ENCODE peak calls at places on chromosomes 11 and 22, in ten cellular contexts. One of them, this sample, is unnamed.
A peak's percentile ranks its signal among the peaks of the same experiment; 100 is the strongest.

GRCh38 chr11:67239795-67240574 is 26.3 kb upstream of the GRK2 start:
- DNase-seq in right atrium auricular region: peak; percentile 97
- DNase-seq in fibroblast of mammary gland: peak; percentile 97
- DNase-seq in neural crest cell: peak; percentile 87
- DNase-seq in A549: peak; percentile 97
- DNase-seq in cardiac fibroblast: peak; percentile 99
- DNase-seq in nephron progenitor cell: peak; percentile 93
- DNase-seq in cardiac muscle cell: peak; percentile 99
- DNase-seq in IMR-90: peak; percentile 99
- DNase-seq in lower lobe of right lung: peak; percentile 98
- DNase-seq in this sample: peak; percentile 97

GRCh38 chr11:117414724-117415123 is 87.1 kb downstream of the CEP164 start:
- DNase-seq in right atrium auricular region: no peak
- DNase-seq in fibroblast of mammary gland: no peak
- DNase-seq in neural crest cell: no peak
- DNase-seq in A549: no peak
- DNase-seq in cardiac fibroblast: no peak
- DNase-seq in nephron progenitor cell: no peak
- DNase-seq in cardiac muscle cell: no peak
- DNase-seq in IMR-90: no peak
- DNase-seq in lower lobe of right lung: no peak
- DNase-seq in this sample: no peak

GRCh38 chr11:123063396-123064267 is 1.7 kb upstream of the HSPA8 start:
- DNase-seq in right atrium auricular region: peak; percentile 73
- DNase-seq in fibroblast of mammary gland: peak; percentile 72
- DNase-seq in neural crest cell: no peak
- DNase-seq in A549: peak; percentile 69
- DNase-seq in cardiac fibroblast: peak; percentile 71
- DNase-seq in nephron progenitor cell: no peak
- DNase-seq in cardiac muscle cell: peak; percentile 74
- DNase-seq in IMR-90: peak; percentile 59
- DNase-seq in lower lobe of right lung: no peak
- DNase-seq in this sample: no peak

GRCh38 chr22:48488149-48488551 is 1339.5 kb downstream of the BRD1 start:
- DNase-seq in right atrium auricular region: no peak
- DNase-seq in fibroblast of mammary gland: no peak
- DNase-seq in neural crest cell: no peak
- DNase-seq in A549: peak; percentile 37
- DNase-seq in cardiac fibroblast: no peak
- DNase-seq in nephron progenitor cell: no peak
- DNase-seq in cardiac muscle cell: no peak
- DNase-seq in IMR-90: no peak
- DNase-seq in lower lobe of right lung: no peak
- DNase-seq in this sample: no peak

GRCh38 chr11:108853864-108854263 is 189.0 kb downstream of the DDX10 start:
- DNase-seq in right atrium auricular region: no peak
- DNase-seq in fibroblast of mammary gland: no peak
- DNase-seq in neural crest cell: no peak
- DNase-seq in A549: no peak
- DNase-seq in cardiac fibroblast: peak; percentile 21
- DNase-seq in nephron progenitor cell: no peak
- DNase-seq in cardiac muscle cell: no peak
- DNase-seq in IMR-90: no peak
- DNase-seq in lower lobe of right lung: no peak
- DNase-seq in this sample: no peak

GRCh38 chr22:27062857-27063256 is 405.5 kb downstream of the MIAT start:
- DNase-seq in right atrium auricular region: no peak
- DNase-seq in fibroblast of mammary gland: no peak
- DNase-seq in neural crest cell: no peak
- DNase-seq in A549: no peak
- DNase-seq in cardiac fibroblast: no peak
- DNase-seq in nephron progenitor cell: no peak
- DNase-seq in cardiac muscle cell: no peak
- DNase-seq in IMR-90: no peak
- DNase-seq in lower lobe of right lung: no peak
- DNase-seq in this sample: no peak

GRCh38 chr22:24500251-24500820 is 5.2 kb downstream of the UPB1 start:
- DNase-seq in right atrium auricular region: no peak
- DNase-seq in fibroblast of mammary gland: no peak
- DNase-seq in neural crest cell: no peak
- DNase-seq in A549: no peak
- DNase-seq in cardiac fibroblast: no peak
- DNase-seq in nephron progenitor cell: no peak
- DNase-seq in cardiac muscle cell: no peak
- DNase-seq in IMR-90: no peak
- DNase-seq in lower lobe of right lung: no peak
- DNase-seq in this sample: peak; percentile 35

GRCh38 chr11:91819195-91819594 is 405.4 kb upstream of the FAT3 start:
- DNase-seq in right atrium auricular region: no peak
- DNase-seq in fibroblast of mammary gland: no peak
- DNase-seq in neural crest cell: no peak
- DNase-seq in A549: no peak
- DNase-seq in cardiac fibroblast: no peak
- DNase-seq in nephron progenitor cell: no peak
- DNase-seq in cardiac muscle cell: no peak
- DNase-seq in IMR-90: no peak
- DNase-seq in lower lobe of right lung: no peak
- DNase-seq in this sample: no peak

DNA sequence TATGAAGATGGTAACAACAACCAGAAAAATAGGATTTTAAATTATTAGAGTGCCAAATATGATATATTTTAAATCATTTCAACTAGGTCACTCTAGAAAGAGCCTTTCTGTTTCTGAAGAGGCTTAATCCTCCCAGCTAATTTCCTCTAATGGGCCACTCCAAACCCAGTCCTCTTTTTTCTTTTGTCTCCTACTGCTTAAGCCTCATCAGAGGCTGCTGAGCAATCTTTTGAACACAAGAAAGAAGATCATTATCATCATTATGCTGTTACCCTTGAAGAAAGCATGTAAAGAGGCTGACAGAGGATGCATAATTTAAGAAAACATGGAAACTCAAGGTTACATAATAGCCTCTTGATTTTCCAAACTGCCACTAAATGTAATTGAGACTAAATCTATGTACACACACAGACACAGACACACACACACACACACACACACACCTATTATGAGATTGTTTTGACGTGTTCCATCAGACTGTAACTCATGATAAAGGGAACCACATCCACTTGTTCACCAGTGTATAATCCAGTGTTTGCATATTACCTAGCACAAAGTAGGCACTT is 519.6 kb downstream of the METTL15 start:
- DNase-seq in right atrium auricular region: no peak
- DNase-seq in fibroblast of mammary gland: no peak
- DNase-seq in neural crest cell: no peak
- DNase-seq in A549: no peak
- DNase-seq in cardiac fibroblast: no peak
- DNase-seq in nephron progenitor cell: no peak
- DNase-seq in cardiac muscle cell: no peak
- DNase-seq in IMR-90: no peak
- DNase-seq in lower lobe of right lung: no peak
- DNase-seq in this sample: no peak
- TF ChIP-seq CTCF in right atrium auricular region: no peak
- TF ChIP-seq CTCF in fibroblast of mammary gland: no peak
- TF ChIP-seq CTCF in neural crest cell: no peak
- TF ChIP-seq CTCF in A549: no peak
- TF ChIP-seq CTCF in cardiac fibroblast: no peak
- TF ChIP-seq CTCF in nephron progenitor cell: no peak
- TF ChIP-seq CTCF in cardiac muscle cell: no peak
- TF ChIP-seq CTCF in IMR-90: no peak
- TF ChIP-seq CTCF in lower lobe of right lung: no peak
- TF ChIP-seq CTCF in this sample: no peak

GRCh38 chr11:78417888-78418583 is 416 bp upstream of the GAB2 start:
- DNase-seq in right atrium auricular region: peak; percentile 75
- DNase-seq in fibroblast of mammary gland: peak; percentile 56
- DNase-seq in neural crest cell: peak; percentile 75
- DNase-seq in A549: peak; percentile 73
- DNase-seq in cardiac fibroblast: peak; percentile 87
- DNase-seq in nephron progenitor cell: peak; percentile 87
- DNase-seq in cardiac muscle cell: peak; percentile 87
- DNase-seq in IMR-90: peak; percentile 69
- DNase-seq in lower lobe of right lung: peak; percentile 91
- DNase-seq in this sample: no peak
- TF ChIP-seq CTCF in right atrium auricular region: no peak
- TF ChIP-seq CTCF in fibroblast of mammary gland: no peak
- TF ChIP-seq CTCF in neural crest cell: peak; percentile 34
- TF ChIP-seq CTCF in A549: no peak
- TF ChIP-seq CTCF in cardiac fibroblast: no peak
- TF ChIP-seq CTCF in nephron progenitor cell: no peak
- TF ChIP-seq CTCF in cardiac muscle cell: no peak
- TF ChIP-seq CTCF in IMR-90: peak; percentile 29
- TF ChIP-seq CTCF in lower lobe of right lung: peak; percentile 15
- TF ChIP-seq CTCF in this sample: peak; percentile 26

GRCh38 chr11:62144641-62145255 is 20.9 kb downstream of the INCENP start:
- DNase-seq in right atrium auricular region: peak; percentile 36
- DNase-seq in fibroblast of mammary gland: no peak
- DNase-seq in neural crest cell: no peak
- DNase-seq in A549: no peak
- DNase-seq in cardiac fibroblast: no peak
- DNase-seq in nephron progenitor cell: no peak
- DNase-seq in cardiac muscle cell: no peak
- DNase-seq in IMR-90: no peak
- DNase-seq in lower lobe of right lung: peak; percentile 38
- DNase-seq in this sample: no peak

GRCh38 chr11:62142921-62143320 is 19.1 kb downstream of the INCENP start:
- DNase-seq in right atrium auricular region: no peak
- DNase-seq in fibroblast of mammary gland: no peak
- DNase-seq in neural crest cell: no peak
- DNase-seq in A549: no peak
- DNase-seq in cardiac fibroblast: peak; percentile 35
- DNase-seq in nephron progenitor cell: no peak
- DNase-seq in cardiac muscle cell: no peak
- DNase-seq in IMR-90: no peak
- DNase-seq in lower lobe of right lung: peak; percentile 45
- DNase-seq in this sample: no peak

GRCh38 chr11:62145261-62145871 is 21.6 kb downstream of the INCENP start:
- DNase-seq in right atrium auricular region: peak; percentile 23
- DNase-seq in fibroblast of mammary gland: no peak
- DNase-seq in neural crest cell: no peak
- DNase-seq in A549: no peak
- DNase-seq in cardiac fibroblast: no peak
- DNase-seq in nephron progenitor cell: no peak
- DNase-seq in cardiac muscle cell: no peak
- DNase-seq in IMR-90: no peak
- DNase-seq in lower lobe of right lung: peak; percentile 36
- DNase-seq in this sample: no peak

GRCh38 chr11:62142043-62142375 is 18.2 kb downstream of the INCENP start:
- DNase-seq in right atrium auricular region: peak; percentile 23
- DNase-seq in fibroblast of mammary gland: no peak
- DNase-seq in neural crest cell: no peak
- DNase-seq in A549: no peak
- DNase-seq in cardiac fibroblast: no peak
- DNase-seq in nephron progenitor cell: no peak
- DNase-seq in cardiac muscle cell: no peak
- DNase-seq in IMR-90: no peak
- DNase-seq in lower lobe of right lung: no peak
- DNase-seq in this sample: no peak

GRCh38 chr11:62143727-62144126 is 19.9 kb downstream of the INCENP start:
- DNase-seq in right atrium auricular region: peak; percentile 30
- DNase-seq in fibroblast of mammary gland: no peak
- DNase-seq in neural crest cell: no peak
- DNase-seq in A549: no peak
- DNase-seq in cardiac fibroblast: no peak
- DNase-seq in nephron progenitor cell: no peak
- DNase-seq in cardiac muscle cell: no peak
- DNase-seq in IMR-90: no peak
- DNase-seq in lower lobe of right lung: peak; percentile 22
- DNase-seq in this sample: no peak
- TF ChIP-seq CTCF in right atrium auricular region: no peak
- TF ChIP-seq CTCF in fibroblast of mammary gland: no peak
- TF ChIP-seq CTCF in neural crest cell: no peak
- TF ChIP-seq CTCF in A549: no peak
- TF ChIP-seq CTCF in cardiac fibroblast: peak; percentile 8
- TF ChIP-seq CTCF in nephron progenitor cell: no peak
- TF ChIP-seq CTCF in cardiac muscle cell: no peak
- TF ChIP-seq CTCF in IMR-90: peak; percentile 3
- TF ChIP-seq CTCF in lower lobe of right lung: no peak
- TF ChIP-seq CTCF in this sample: peak; percentile 16

GRCh38 chr22:43268261-43268660 is 74.9 kb downstream of the SCUBE1 start:
- DNase-seq in right atrium auricular region: no peak
- DNase-seq in fibroblast of mammary gland: no peak
- DNase-seq in neural crest cell: no peak
- DNase-seq in A549: no peak
- DNase-seq in cardiac fibroblast: no peak
- DNase-seq in nephron progenitor cell: no peak
- DNase-seq in cardiac muscle cell: no peak
- DNase-seq in IMR-90: no peak
- DNase-seq in lower lobe of right lung: no peak
- DNase-seq in this sample: no peak

GRCh38 chr22:43272301-43272700 is 70.9 kb downstream of the SCUBE1 start:
- DNase-seq in right atrium auricular region: no peak
- DNase-seq in fibroblast of mammary gland: no peak
- DNase-seq in neural crest cell: no peak
- DNase-seq in A549: no peak
- DNase-seq in cardiac fibroblast: no peak
- DNase-seq in nephron progenitor cell: no peak
- DNase-seq in cardiac muscle cell: peak; percentile 21
- DNase-seq in IMR-90: peak; percentile 18
- DNase-seq in lower lobe of right lung: peak; percentile 65
- DNase-seq in this sample: no peak

GRCh38 chr22:43270949-43271348 is 72.2 kb downstream of the SCUBE1 start:
- DNase-seq in right atrium auricular region: no peak
- DNase-seq in fibroblast of mammary gland: no peak
- DNase-seq in neural crest cell: no peak
- DNase-seq in A549: no peak
- DNase-seq in cardiac fibroblast: no peak
- DNase-seq in nephron progenitor cell: no peak
- DNase-seq in cardiac muscle cell: no peak
- DNase-seq in IMR-90: no peak
- DNase-seq in lower lobe of right lung: no peak
- DNase-seq in this sample: no peak

GRCh38 chr22:43269325-43270040 is 73.7 kb downstream of the SCUBE1 start:
- DNase-seq in right atrium auricular region: no peak
- DNase-seq in fibroblast of mammary gland: no peak
- DNase-seq in neural crest cell: peak; percentile 35
- DNase-seq in A549: no peak
- DNase-seq in cardiac fibroblast: no peak
- DNase-seq in nephron progenitor cell: peak; percentile 41
- DNase-seq in cardiac muscle cell: no peak
- DNase-seq in IMR-90: no peak
- DNase-seq in lower lobe of right lung: no peak
- DNase-seq in this sample: no peak

DNA sequence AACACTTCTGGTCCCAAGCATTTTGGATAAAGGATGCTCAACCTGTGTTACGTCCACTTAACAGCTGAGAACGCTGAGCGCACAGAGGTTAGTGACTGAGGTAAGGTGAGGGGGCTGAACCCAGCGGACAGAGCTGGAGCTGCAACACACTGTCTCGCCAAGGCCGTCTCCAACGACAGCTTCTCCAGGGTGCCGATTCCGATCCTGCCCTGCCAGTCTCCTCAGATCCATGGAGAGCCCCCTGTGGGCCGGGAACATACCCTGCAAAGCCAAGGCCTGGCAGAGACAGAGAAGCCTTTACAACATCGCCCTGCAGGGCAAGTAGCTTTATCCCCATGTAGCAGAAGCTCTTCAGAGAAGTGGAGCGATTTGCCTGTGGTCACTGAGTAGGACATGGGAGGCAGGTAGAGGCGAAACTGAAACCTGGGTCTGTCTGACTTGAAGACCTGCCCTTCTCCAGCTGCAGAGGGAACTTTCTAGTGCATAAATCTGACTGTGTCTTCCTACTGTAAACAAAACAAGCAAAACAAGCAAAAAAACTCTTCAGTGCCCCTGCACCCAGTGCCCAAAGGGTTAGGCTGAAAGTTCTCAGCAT is 72.8 kb downstream of the SCUBE1 start:
- DNase-seq in right atrium auricular region: no peak
- DNase-seq in fibroblast of mammary gland: no peak
- DNase-seq in neural crest cell: peak; percentile 31
- DNase-seq in A549: peak; percentile 50
- DNase-seq in cardiac fibroblast: no peak
- DNase-seq in nephron progenitor cell: no peak
- DNase-seq in cardiac muscle cell: peak; percentile 15
- DNase-seq in IMR-90: no peak
- DNase-seq in lower lobe of right lung: no peak
- DNase-seq in this sample: no peak
- TF ChIP-seq CTCF in right atrium auricular region: no peak
- TF ChIP-seq CTCF in fibroblast of mammary gland: no peak
- TF ChIP-seq CTCF in neural crest cell: no peak
- TF ChIP-seq CTCF in A549: no peak
- TF ChIP-seq CTCF in cardiac fibroblast: peak; percentile 15
- TF ChIP-seq CTCF in nephron progenitor cell: peak; percentile 13
- TF ChIP-seq CTCF in cardiac muscle cell: peak; percentile 33
- TF ChIP-seq CTCF in IMR-90: no peak
- TF ChIP-seq CTCF in lower lobe of right lung: no peak
- TF ChIP-seq CTCF in this sample: no peak

This sample was measured in LNCaP clone FGC.